ENCODE peak calls at places on chromosome 6, in nine cellular contexts. K, Z, W, E, L, F, S, T and J are unnamed samples.

GRCh38 chr6:163387317-163387716 is 27.2 kb upstream of the QKI start:
- DNase-seq in F (no peak), E (no peak), W (no peak), Z (no peak), S (no peak), L (no peak), T (no peak), K (no peak), J (no peak)

GRCh38 chr6:110597754-110598153 is 121.3 kb upstream of the SLC22A16 start:
- DNase-seq in W (no peak), E (no peak), F (no peak), K (no peak), S (no peak), Z (no peak), T (no peak), L (no peak), J (no peak)

GRCh38 chr6:28399370-28400121 is at the start of gene ZSCAN12:
- DNase-seq in K (peak; percentile 92), T (peak; percentile 92), L (peak; percentile 90), E (peak; percentile 77), Z (peak; percentile 77), F (peak; percentile 72), S (peak; percentile 93), W (peak; percentile 84), J (peak; percentile 81)

GRCh38 chr6:31826793-31827285 is 699 bp upstream of the HSPA1B start:
- DNase-seq in Z (peak; percentile 92), F (peak; percentile 83), S (no peak), T (peak; percentile 63), E (peak; percentile 77), L (peak; percentile 93), K (peak; percentile 96), W (no peak), J (no peak)

GRCh38 chr6:34381086-34381485 is 11.4 kb downstream of the NUDT3 start:
- DNase-seq in W (no peak), F (no peak), Z (no peak), E (no peak), L (no peak), S (no peak), T (no peak), K (no peak), J (no peak)

GRCh38 chr6:158686791-158687381 is 37.0 kb downstream of the SYTL3 start:
- DNase-seq in K (no peak), E (peak; percentile 29), T (peak; percentile 61), Z (peak; percentile 61), F (no peak), L (no peak), S (no peak), W (no peak), J (no peak)

GRCh38 chr6:22954749-22955385 is 385.5 kb downstream of the HDGFL1 start:
- DNase-seq in W (no peak), L (no peak), Z (peak; percentile 15), S (no peak), E (no peak), K (no peak), T (no peak), F (no peak), J (no peak)

GRCh38 chr6:46288863-46289262 is 118.1 kb upstream of the ENPP5 start:
- DNase-seq in L (no peak), S (no peak), Z (no peak), K (no peak), F (no peak), E (no peak), W (no peak), T (no peak), J (no peak)

GRCh38 chr6:45607818-45608217 is 230.1 kb upstream of the SUPT3H start:
- DNase-seq in K (no peak), W (no peak), L (no peak), Z (peak; percentile 53), F (no peak), S (no peak), E (no peak), T (no peak), J (no peak)

GRCh38 chr6:36735110-36735971 is 37.7 kb downstream of the RAB44 start:
- DNase-seq in T (no peak), S (no peak), E (peak; percentile 75), W (no peak), L (peak; percentile 93), K (peak; percentile 96), F (peak; percentile 83), Z (peak; percentile 45), J (no peak)

GRCh38 chr6:20630617-20631448 is 96.6 kb downstream of the CDKAL1 start:
- DNase-seq in S (no peak), E (no peak), T (no peak), W (no peak), L (no peak), F (no peak), K (no peak), Z (peak; percentile 60), J (no peak)

GRCh38 chr6:3899970-3900439 is 50.8 kb downstream of the FAM50B start:
- DNase-seq in E (no peak), Z (peak; percentile 56), S (no peak), T (no peak), K (no peak), F (no peak), L (no peak), W (no peak), J (no peak)

GRCh38 chr6:146857960-146858308 is 259.2 kb downstream of the ADGB start:
- DNase-seq in T (no peak), S (peak; percentile 85), K (no peak), W (peak; percentile 35), F (no peak), L (no peak), Z (no peak), E (no peak), J (no peak)

GRCh38 chr6:137870744-137871247 is 3.7 kb downstream of the TNFAIP3 start:
- DNase-seq in F (no peak), T (no peak), L (no peak), E (peak; percentile 11), W (no peak), Z (no peak), S (no peak), K (no peak), J (no peak)

GRCh38 chr6:108635505-108636226 is 74.9 kb downstream of the FOXO3 start:
- DNase-seq in L (no peak), K (no peak), S (no peak), Z (peak; percentile 24), E (peak; percentile 98), F (no peak), T (peak; percentile 66), W (no peak), J (no peak)

GRCh38 chr6:28940294-28940858 is 16.6 kb upstream of the TRIM27 start:
- DNase-seq in K (peak; percentile 75), E (peak; percentile 36), Z (peak; percentile 42), W (peak; percentile 63), F (no peak), S (peak; percentile 57), L (peak; percentile 55), T (peak; percentile 71), J (peak; percentile 48)

GRCh38 chr6:134363323-134364039 is 45.6 kb upstream of the SGK1 start:
- DNase-seq in F (peak; percentile 85), S (no peak), W (no peak), E (no peak), L (no peak), T (no peak), Z (peak; percentile 21), K (no peak), J (no peak)

GRCh38 chr6:2355155-2355554 is 109.8 kb upstream of the GMDS start:
- DNase-seq in Z (no peak), S (no peak), K (no peak), W (no peak), T (no peak), E (no peak), F (no peak), L (no peak), J (no peak)

GRCh38 chr6:30880563-30881252 is 3.6 kb upstream of the DDR1 start:
- DNase-seq in S (peak; percentile 21), E (no peak), T (no peak), W (peak; percentile 95), L (no peak), K (no peak), Z (no peak), F (no peak), J (peak; percentile 71)

GRCh38 chr6:26234421-26235239 is 130.4 kb upstream of the BTN3A2 start:
- DNase-seq in L (peak; percentile 66), T (peak; percentile 84), Z (peak; percentile 94), K (peak; percentile 77), E (peak; percentile 71), S (peak; percentile 76), W (no peak), F (peak; percentile 78), J (peak; percentile 51)

GRCh38 chr6:25354078-25354940 is 75.1 kb downstream of the CARMIL1 start:
- DNase-seq in Z (no peak), E (no peak), T (no peak), F (peak; percentile 54), W (no peak), L (no peak), S (no peak), K (no peak), J (no peak)

GRCh38 chr6:33075568-33076405 is at the start of gene HLA-DPB1:
- DNase-seq in S (no peak), F (peak; percentile 62), E (no peak), L (no peak), W (peak; percentile 33), K (no peak), Z (peak; percentile 76), T (peak; percentile 56), J (no peak)

GRCh38 chr6:140921366-140922226 is 1211.1 kb upstream of the GJE1 start:
- DNase-seq in S (peak; percentile 38), T (no peak), K (no peak), E (peak; percentile 56), Z (peak; percentile 77), W (peak; percentile 8), L (no peak), F (peak; percentile 88), J (no peak)

GRCh38 chr6:124924333-124924759 is 37.9 kb upstream of the RNF217 start:
- DNase-seq in K (no peak), F (peak; percentile 25), W (no peak), Z (no peak), L (no peak), S (no peak), E (no peak), T (no peak), J (no peak)

GRCh38 chr6:89454300-89454699 is 21.3 kb downstream of the ANKRD6 start:
- DNase-seq in L (no peak), E (no peak), F (no peak), Z (no peak), W (no peak), S (no peak), T (no peak), K (no peak), J (no peak)

GRCh38 chr6:107657755-107658461 is 166.2 kb downstream of the SCML4 start:
- DNase-seq in F (peak; percentile 22), L (peak; percentile 69), T (peak; percentile 59), K (peak; percentile 77), Z (peak; percentile 42), E (peak; percentile 11), S (no peak), W (no peak), J (no peak)

GRCh38 chr6:169321546-169321945 is 67.9 kb upstream of the THBS2 start:
- DNase-seq in Z (no peak), L (no peak), E (no peak), W (no peak), F (no peak), K (no peak), T (no peak), S (no peak), J (no peak)

GRCh38 chr6:43086022-43086658 is 10.0 kb downstream of the PTK7 start:
- DNase-seq in E (no peak), F (no peak), T (no peak), L (no peak), W (no peak), K (no peak), Z (no peak), S (no peak), J (no peak)

GRCh38 chr6:41702771-41703494 is 32.5 kb downstream of the TFEB start:
- DNase-seq in L (no peak), E (no peak), K (no peak), Z (no peak), S (no peak), W (no peak), T (no peak), F (no peak), J (no peak)

GRCh38 chr6:113050010-113050893 is 703.1 kb downstream of the RFPL4B start:
- DNase-seq in L (no peak), K (no peak), S (peak; percentile 18), Z (no peak), E (no peak), T (no peak), F (no peak), W (no peak), J (no peak)

GRCh38 chr6:6806793-6807518 is 218.4 kb downstream of the LY86 start:
- DNase-seq in Z (no peak), T (no peak), F (no peak), E (peak; percentile 94), K (peak; percentile 82), L (peak; percentile 86), S (no peak), W (no peak), J (no peak)